ENCODE peak calls at places on chromosomes 12 and 14, in six cellular contexts. T is NCI-H2107, Y is posterior cingulate gyrus, O is GDM1, D is fibroblast of the conjunctiva, Q is Kasumi-1. P is an unnamed sample.

GRCh38 chr12:127416796-127417195 is 850.2 kb upstream of the TMEM132C start:
- DNase-seq in T (no peak), Y (no peak), O (no peak), D (no peak), Q (no peak), P (no peak)

GRCh38 chr12:76611533-76611932 is 52.0 kb upstream of the OSBPL8 start:
- DNase-seq in T (no peak), Y (no peak), O (no peak), D (peak), Q (no peak), P (no peak)

GRCh38 chr12:110694330-110694891 is 5.5 kb upstream of the HVCN1 start:
- DNase-seq in T (no peak), Y (no peak), O (no peak), D (no peak), Q (no peak), P (peak)

GRCh38 chr14:40870252-40870651 is 736.4 kb upstream of the LRFN5 start:
- DNase-seq in T (no peak), Y (no peak), O (no peak), D (no peak), Q (no peak), P (no peak)

GRCh38 chr12:27185234-27186045 is 58.6 kb upstream of the STK38L start:
- DNase-seq in T (no peak), Y (no peak), O (no peak), D (no peak), Q (peak), P (no peak)

GRCh38 chr14:46499521-46499920 is 152.1 kb downstream of the RPL10L start:
- DNase-seq in T (no peak), Y (no peak), O (no peak), D (no peak), Q (no peak), P (no peak)

GRCh38 chr14:78448483-78449094 is 278.4 kb downstream of the NRXN3 start:
- DNase-seq in T (peak), Y (peak), O (peak), D (no peak), Q (peak), P (no peak)

GRCh38 chr14:69038449-69039286 is 59.6 kb upstream of the ACTN1 start:
- DNase-seq in T (no peak), Y (no peak), O (no peak), D (no peak), Q (no peak), P (no peak)

GRCh38 chr14:104528496-104528895 is 51.1 kb upstream of the C14orf180 start:
- DNase-seq in T (no peak), Y (no peak), O (no peak), D (no peak), Q (no peak), P (no peak)

GRCh38 chr12:93638095-93638494 is 39.1 kb upstream of the CRADD start:
- DNase-seq in T (no peak), Y (no peak), O (no peak), D (no peak), Q (no peak), P (no peak)

GRCh38 chr12:51028126-51028810 is 2.1 kb upstream of the SLC11A2 start:
- DNase-seq in T (peak), Y (no peak), O (peak), D (peak), Q (peak), P (no peak)

GRCh38 chr12:100345020-100345767 is 11.7 kb upstream of the SLC17A8 start:
- DNase-seq in T (no peak), Y (no peak), O (no peak), D (no peak), Q (no peak), P (no peak)

GRCh38 chr12:25276199-25276937 is 25.6 kb upstream of the KRAS start:
- DNase-seq in T (no peak), Y (no peak), O (peak), D (peak), Q (peak), P (no peak)

GRCh38 chr12:128365032-128365431 is 98.1 kb downstream of the TMEM132C start:
- DNase-seq in T (no peak), Y (peak), O (no peak), D (no peak), Q (no peak), P (no peak)

GRCh38 chr14:28767239-28767850 is 758 bp downstream of the FOXG1 start:
- DNase-seq in T (no peak), Y (no peak), O (no peak), D (no peak), Q (no peak), P (no peak)

P was measured in upper lobe of right lung.